ENCODE peak calls at places on chromosomes 5 and 9, in six cellular contexts. J is neuronal stem cell, V is IMR-90, K is H9, X is H1, F is mesenchymal stem cell. G is an unnamed sample.

GRCh38 chr9:130453487-130453886 is 8.7 kb downstream of the ASS1 start:
- DNase-seq in K (no peak), V (peak), F (peak), X (no peak), J (no peak), G (no peak)

GRCh38 chr5:180860887-180861822 is at the start of gene ZFP62:
- DNase-seq in V (peak), X (peak), J (peak), F (peak), K (peak), G (peak)

GRCh38 chr9:3285365-3286161 is 240.2 kb downstream of the RFX3 start:
- DNase-seq in X (no peak), F (peak), K (no peak), V (peak), J (no peak), G (no peak)

GRCh38 chr9:69674112-69674511 is 1.9 kb upstream of the APBA1 start:
- DNase-seq in X (no peak), F (no peak), J (no peak), K (peak), V (no peak), G (peak)

GRCh38 chr5:172110921-172111873 is 76.8 kb downstream of the STK10 start:
- DNase-seq in X (no peak), J (no peak), F (peak), K (peak), V (peak), G (no peak)

GRCh38 chr9:114930063-114930812 is at the start of gene TNFSF8:
- DNase-seq in J (no peak), V (no peak), X (no peak), K (no peak), F (no peak), G (no peak)

GRCh38 chr5:20606006-20606405 is 618.0 kb upstream of the CDH18 start:
- DNase-seq in V (no peak), J (no peak), F (no peak), K (no peak), X (no peak), G (no peak)

GRCh38 chr5:77874691-77875090 is 98.6 kb upstream of the TBCA start:
- DNase-seq in J (no peak), F (no peak), V (no peak), X (no peak), K (no peak), G (no peak)

GRCh38 chr9:17651725-17652124 is 72.9 kb downstream of the SH3GL2 start:
- DNase-seq in V (no peak), X (no peak), F (no peak), K (no peak), J (no peak), G (no peak)

GRCh38 chr5:80781356-80781755 is 126.6 kb upstream of the DHFR start:
- DNase-seq in J (no peak), X (no peak), F (peak), V (peak), K (no peak), G (no peak)

GRCh38 chr9:91746357-91746756 is 203.7 kb downstream of the ROR2 start:
- DNase-seq in X (no peak), J (no peak), F (no peak), K (no peak), V (no peak), G (no peak)

GRCh38 chr5:9437741-9438240 is 108.1 kb downstream of the SEMA5A start:
- DNase-seq in X (no peak), V (peak), K (no peak), J (no peak), F (peak), G (no peak)

GRCh38 chr5:91281409-91281808 is 101.7 kb downstream of the ARRDC3 start:
- DNase-seq in K (no peak), V (peak), J (no peak), X (no peak), F (peak), G (no peak)

GRCh38 chr5:52725065-52725746 is 62.5 kb upstream of the ITGA1 start:
- DNase-seq in J (no peak), F (peak), X (no peak), K (no peak), V (peak), G (no peak)

GRCh38 chr9:106830527-106831140 is 32.3 kb upstream of the ZNF462 start:
- DNase-seq in F (peak), V (no peak), J (no peak), K (no peak), X (no peak), G (peak)

GRCh38 chr5:126961128-126961527 is 69.2 kb downstream of the MARCHF3 start:
- DNase-seq in J (no peak), K (no peak), F (no peak), V (peak), X (no peak), G (no peak)

GRCh38 chr9:107732781-107733529 is 243.4 kb upstream of the KLF4 start:
- DNase-seq in J (no peak), X (no peak), V (peak), F (no peak), K (no peak), G (no peak)

GRCh38 chr9:95552814-95553546 is 36.2 kb upstream of the PTCH1 start:
- DNase-seq in V (no peak), J (no peak), X (peak), F (no peak), K (peak), G (peak)

GRCh38 chr5:107671742-107672211 is 1.0 kb upstream of the EFNA5 start:
- DNase-seq in V (peak), K (peak), X (peak), J (peak), F (peak), G (peak)

GRCh38 chr9:5488616-5489015 is 21.7 kb upstream of the PDCD1LG2 start:
- DNase-seq in V (peak), X (no peak), K (no peak), F (no peak), J (no peak), G (no peak)

GRCh38 chr5:141725909-141726308 is 43.9 kb upstream of the ARAP3 start:
- DNase-seq in X (no peak), F (no peak), K (no peak), J (no peak), V (no peak), G (no peak)

GRCh38 chr9:117491491-117491890 is 76.6 kb upstream of the ASTN2 start:
- DNase-seq in F (no peak), K (no peak), J (no peak), X (no peak), V (no peak), G (no peak)

GRCh38 chr5:93340881-93341280 is 240.1 kb downstream of the NR2F1-AS1 start:
- DNase-seq in K (no peak), J (no peak), F (no peak), V (no peak), X (no peak), G (no peak)

GRCh38 chr9:135065804-135066203 is 21.7 kb upstream of the OLFM1 start:
- DNase-seq in V (no peak), X (no peak), F (no peak), J (no peak), K (peak), G (no peak)

GRCh38 chr9:31183866-31184265 is 1200.6 kb upstream of the ACO1 start:
- DNase-seq in K (no peak), V (no peak), X (no peak), F (no peak), J (no peak), G (no peak)

GRCh38 chr5:34449639-34450038 is 206.5 kb upstream of the RAI14 start:
- DNase-seq in K (no peak), X (no peak), V (no peak), F (no peak), J (no peak), G (no peak)

GRCh38 chr5:151051066-151051930 is 29.5 kb downstream of the TNIP1 start:
- DNase-seq in V (peak), J (peak), F (peak), K (peak), X (peak), G (peak)

GRCh38 chr5:38847549-38848341 is 1.9 kb downstream of the OSMR start:
- DNase-seq in V (peak), K (no peak), F (peak), J (no peak), X (no peak), G (no peak)

GRCh38 chr5:57777174-57777581 is 294.6 kb upstream of the ACTBL2 start:
- DNase-seq in J (no peak), K (no peak), V (no peak), X (no peak), F (peak), G (peak)

GRCh38 chr5:171264842-171265241 is 44.2 kb upstream of the TLX3 start:
- DNase-seq in V (no peak), J (no peak), F (no peak), K (no peak), X (no peak), G (no peak)

GRCh38 chr5:50535393-50535792 is 94.3 kb upstream of the EMB start:
- DNase-seq in J (no peak), K (no peak), V (no peak), X (no peak), F (no peak), G (no peak)

GRCh38 chr5:172455511-172456061 is 1.3 kb upstream of the SH3PXD2B start:
- DNase-seq in K (peak), J (no peak), V (peak), X (peak), F (peak), G (peak)

GRCh38 chr5:72565519-72566289 is 58.5 kb upstream of the ZNF366 start:
- DNase-seq in X (no peak), F (no peak), K (no peak), V (no peak), J (no peak), G (no peak)

GRCh38 chr9:8143677-8144076 is 344.1 kb upstream of the DMAC1 start:
- DNase-seq in V (no peak), J (no peak), X (no peak), F (no peak), K (no peak), G (no peak)

GRCh38 chr9:120212153-120212852 is 367.7 kb downstream of the CDK5RAP2 start:
- DNase-seq in X (no peak), K (no peak), F (no peak), V (no peak), J (no peak), G (no peak)

GRCh38 chr5:107219993-107220392 is 450.7 kb downstream of the EFNA5 start:
- DNase-seq in J (no peak), V (no peak), F (no peak), X (no peak), K (no peak), G (no peak)

GRCh38 chr5:78984020-78984610 is 995 bp downstream of the ARSB start:
- DNase-seq in K (peak), J (peak), X (no peak), V (peak), F (no peak), G (no peak)

GRCh38 chr5:140324041-140324833 is 21.3 kb upstream of the PFDN1 start:
- DNase-seq in V (peak), X (no peak), K (no peak), F (peak), J (no peak), G (peak)

GRCh38 chr5:140324834-140325195 is 21.6 kb downstream of the HBEGF start:
- DNase-seq in V (peak), F (peak), J (no peak), X (no peak), K (no peak), G (no peak)

GRCh38 chr5:140321796-140322195 is 18.9 kb upstream of the PFDN1 start:
- DNase-seq in F (no peak), V (no peak), J (no peak), X (no peak), K (no peak), G (no peak)

GRCh38 chr5:140325486-140325885 is 20.9 kb downstream of the HBEGF start:
- DNase-seq in K (no peak), F (no peak), J (no peak), X (no peak), V (no peak), G (no peak)

GRCh38 chr5:140322751-140323731 is 20.1 kb upstream of the PFDN1 start:
- DNase-seq in K (no peak), F (peak), J (no peak), X (no peak), V (peak), G (peak)
- H2AK5ac ChIP-seq in K (no peak), F (peak), J (no peak), X (no peak), V (peak), G (no peak)

DNA sequence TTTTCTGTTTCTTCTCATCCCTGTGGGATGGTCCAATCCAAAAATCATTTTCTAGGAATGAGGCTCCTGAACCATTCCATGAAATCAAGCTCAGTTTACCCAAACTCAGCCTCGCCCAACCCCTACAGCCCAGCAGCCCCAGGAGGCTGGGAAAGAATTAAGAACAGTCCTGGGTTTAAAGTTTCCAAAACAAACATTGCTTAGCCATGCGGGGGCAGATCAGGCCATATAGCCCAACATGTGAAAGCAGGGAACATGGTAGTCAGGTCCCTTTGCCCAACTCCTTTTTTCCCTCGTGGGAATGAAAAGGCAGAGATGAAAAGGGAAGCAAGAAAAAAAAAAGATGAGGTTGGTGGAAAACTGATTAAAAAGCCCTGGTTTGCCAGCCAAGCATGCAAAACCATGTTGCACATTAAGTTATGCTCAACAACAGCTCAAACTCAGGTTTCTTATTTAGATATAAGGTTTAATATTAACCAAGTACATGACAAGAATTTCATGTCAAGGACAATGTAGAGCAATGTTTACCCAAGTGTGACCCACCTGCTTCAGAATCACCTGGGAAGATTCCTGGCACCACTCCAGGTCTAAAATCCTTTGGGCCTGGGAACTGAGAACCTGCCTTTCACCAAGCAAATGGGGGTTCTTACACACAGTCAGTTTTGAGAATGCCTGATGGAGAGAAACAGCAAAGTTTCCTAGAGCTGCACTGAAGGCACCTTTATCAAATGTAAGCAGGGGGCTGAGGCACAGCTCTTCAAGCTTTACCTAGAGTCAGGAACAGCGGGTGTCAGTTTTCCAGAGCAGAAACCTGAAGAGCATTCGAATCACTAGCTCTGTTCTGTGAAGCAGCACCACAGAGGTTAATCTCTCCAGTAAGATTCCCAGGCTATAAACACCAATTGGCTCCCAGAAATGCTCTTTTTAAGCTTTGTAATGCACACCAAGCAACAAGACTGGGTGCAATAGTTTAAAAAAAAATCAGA is 1.7 kb downstream of the FREM1 start:
- DNase-seq in X (no peak), J (no peak), K (no peak), V (no peak), F (no peak), G (peak)
- H2AK5ac ChIP-seq in X (no peak), J (no peak), K (no peak), V (no peak), F (no peak), G (no peak)

DNA sequence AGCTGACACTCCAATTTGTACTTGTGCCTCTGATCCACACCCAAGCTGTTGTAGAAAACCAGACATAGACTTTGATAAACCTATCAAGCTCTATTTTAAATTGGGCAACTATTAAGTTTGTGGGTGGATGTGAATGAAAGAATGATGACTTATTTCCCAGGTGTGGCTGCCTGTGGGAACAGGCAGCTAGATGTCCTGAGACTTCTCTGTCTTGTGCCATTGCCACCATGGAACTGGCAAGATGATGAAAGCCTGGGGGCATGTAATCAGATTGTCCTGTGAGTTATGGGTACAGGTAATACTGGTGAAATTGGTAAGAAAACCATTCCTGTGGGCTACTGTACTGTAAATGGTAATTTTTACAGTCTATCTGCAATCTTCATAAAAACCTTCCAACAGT is 57.5 kb downstream of the CEMIP2 start:
- DNase-seq in F (no peak), V (no peak), J (no peak), K (no peak), X (no peak), G (no peak)
- H2AK5ac ChIP-seq in F (no peak), V (no peak), J (no peak), K (no peak), X (no peak), G (no peak)

GRCh38 chr5:162503796-162504195 is 436.2 kb downstream of the GABRG2 start:
- DNase-seq in V (no peak), X (no peak), J (no peak), F (no peak), K (no peak), G (no peak)
- H2AK5ac ChIP-seq in V (no peak), X (no peak), J (no peak), F (no peak), K (no peak), G (no peak)

DNA sequence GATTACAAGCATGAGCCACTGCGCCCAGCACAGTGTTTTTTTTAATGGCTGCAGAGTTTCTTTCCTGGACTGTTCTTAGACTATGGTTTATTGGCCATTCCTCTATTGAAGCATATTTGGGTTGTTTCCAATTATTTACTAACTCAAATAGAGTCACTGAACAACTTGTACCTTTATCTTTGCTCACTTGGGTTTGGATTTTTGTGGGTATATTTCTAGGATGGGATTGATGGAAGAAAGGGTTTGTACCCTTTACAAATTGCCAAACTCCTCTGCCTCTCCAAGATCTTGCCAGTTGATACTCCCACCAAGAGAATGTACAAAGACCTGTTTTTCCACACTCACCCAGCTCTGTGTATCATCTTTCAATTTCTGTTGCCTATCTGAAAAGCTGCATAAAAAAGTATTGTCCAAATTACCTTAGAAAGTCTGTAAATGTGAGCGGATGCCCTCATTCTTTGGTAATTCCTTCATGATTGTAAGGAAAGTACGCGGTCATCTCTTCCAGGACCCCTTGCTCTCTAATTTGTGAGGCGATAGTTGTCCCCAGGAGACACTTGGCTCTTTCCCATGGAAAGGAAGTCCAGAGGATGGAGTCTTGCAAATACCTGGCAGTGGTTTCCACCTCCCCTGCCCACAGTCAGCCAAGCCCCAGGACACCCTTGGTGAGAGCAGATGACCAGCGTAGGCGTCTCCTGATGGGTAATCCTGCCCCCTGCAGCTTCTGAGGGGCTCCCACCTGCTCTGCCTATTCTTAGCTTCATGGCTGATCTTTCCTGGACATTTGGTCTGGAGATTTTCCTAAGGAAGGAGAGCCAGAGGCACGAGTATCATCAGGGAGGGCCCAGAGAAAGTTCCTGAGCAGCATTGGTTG is 33.0 kb downstream of the ARHGEF37 start:
- DNase-seq in J (no peak), F (no peak), X (no peak), V (no peak), K (no peak), G (no peak)
- H2AK5ac ChIP-seq in J (no peak), F (no peak), X (no peak), V (no peak), K (no peak), G (no peak)

GRCh38 chr5:123720955-123721354 is 209.0 kb downstream of the CSNK1G3 start:
- DNase-seq in F (peak), V (peak), J (no peak), K (no peak), X (no peak), G (no peak)
- H2AK5ac ChIP-seq in F (no peak), V (no peak), J (no peak), K (no peak), X (no peak), G (no peak)

DNA sequence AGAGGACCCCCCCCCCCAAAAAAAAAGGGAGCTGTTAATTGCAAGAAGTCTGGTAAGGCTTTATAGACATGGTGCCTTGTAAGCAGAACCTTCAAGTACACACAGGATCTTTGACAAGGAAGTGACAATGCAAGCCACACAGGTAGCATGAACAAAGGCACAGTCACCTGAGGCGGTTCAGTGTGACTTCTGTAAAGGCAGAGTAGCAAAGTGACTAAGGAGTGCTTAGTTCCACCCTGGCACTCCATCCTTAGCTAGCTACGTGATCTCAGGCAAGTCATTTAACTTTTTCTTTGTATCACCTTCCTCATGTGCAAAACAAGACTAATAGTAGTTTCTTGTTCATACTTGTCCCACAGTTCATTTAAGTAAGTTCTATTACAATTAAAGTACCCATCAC is 282.0 kb downstream of the PRELID2 start:
- DNase-seq in X (no peak), F (no peak), J (no peak), K (no peak), V (no peak), G (no peak)
- H2AK5ac ChIP-seq in X (no peak), F (no peak), J (no peak), K (no peak), V (no peak), G (no peak)

GRCh38 chr5:13660072-13660471 is 284.4 kb downstream of the DNAH5 start:
- DNase-seq in F (peak), K (no peak), X (no peak), V (peak), J (no peak), G (peak)
- H2AK5ac ChIP-seq in F (no peak), K (no peak), X (no peak), V (no peak), J (no peak), G (no peak)

DNA sequence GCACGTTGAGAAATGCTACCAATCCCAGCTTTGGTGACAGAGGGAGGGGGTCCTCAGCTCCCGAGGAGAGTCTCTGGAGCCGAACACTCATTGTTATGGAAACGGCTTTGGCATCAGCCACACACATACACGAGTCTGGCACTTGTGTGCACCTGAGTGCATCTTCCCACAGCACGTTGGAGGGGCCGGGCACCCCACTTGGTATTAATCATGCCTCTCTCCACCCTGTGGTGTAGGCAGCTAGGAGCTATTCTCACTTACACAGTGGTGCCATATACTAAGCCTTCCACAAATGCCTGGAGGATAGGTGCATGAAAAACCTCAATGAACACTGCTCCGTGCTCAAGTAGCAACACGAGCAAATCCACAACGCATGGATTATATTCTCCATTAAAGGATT is 133.9 kb upstream of the PANK3 start:
- DNase-seq in V (no peak), K (no peak), X (no peak), F (no peak), J (no peak), G (no peak)
- H2AK5ac ChIP-seq in V (peak), K (no peak), X (no peak), F (no peak), J (no peak), G (no peak)